ENCODE peak calls at places on chromosomes 13 and 19, in seven cellular contexts. One of them, this sample, is unnamed.

GRCh38 chr19:17841810-17842662 is 5.7 kb downstream of the JAK3 start:
- DNase-seq in germinal center: peak; percentile 45
- DNase-seq in putamen: no peak
- DNase-seq in posterior cingulate gyrus: peak; percentile 34
- DNase-seq in Jurkat, Clone E6-1: no peak
- DNase-seq in T-helper 9 cell: peak; percentile 25
- DNase-seq in midbrain: peak; percentile 21
- DNase-seq in this sample: peak; percentile 95

GRCh38 chr19:46728693-46729339 is 11.9 kb upstream of the PRKD2 start:
- DNase-seq in germinal center: peak; percentile 87
- DNase-seq in putamen: peak; percentile 43
- DNase-seq in posterior cingulate gyrus: peak; percentile 72
- DNase-seq in Jurkat, Clone E6-1: no peak
- DNase-seq in T-helper 9 cell: peak; percentile 88
- DNase-seq in midbrain: peak; percentile 38
- DNase-seq in this sample: no peak

GRCh38 chr13:49086711-49087110 is 111.0 kb downstream of the FNDC3A start:
- DNase-seq in germinal center: no peak
- DNase-seq in putamen: peak; percentile 39
- DNase-seq in posterior cingulate gyrus: no peak
- DNase-seq in Jurkat, Clone E6-1: no peak
- DNase-seq in T-helper 9 cell: no peak
- DNase-seq in midbrain: no peak
- DNase-seq in this sample: no peak

GRCh38 chr19:41537789-41538188 is 38.2 kb upstream of the CEACAM21 start:
- DNase-seq in germinal center: no peak
- DNase-seq in putamen: no peak
- DNase-seq in posterior cingulate gyrus: no peak
- DNase-seq in Jurkat, Clone E6-1: no peak
- DNase-seq in T-helper 9 cell: no peak
- DNase-seq in midbrain: no peak
- DNase-seq in this sample: no peak

GRCh38 chr13:110885966-110886365 is 28.9 kb downstream of the ANKRD10 start:
- DNase-seq in germinal center: no peak
- DNase-seq in putamen: no peak
- DNase-seq in posterior cingulate gyrus: no peak
- DNase-seq in Jurkat, Clone E6-1: no peak
- DNase-seq in T-helper 9 cell: no peak
- DNase-seq in midbrain: no peak
- DNase-seq in this sample: no peak

GRCh38 chr13:110387451-110388140 is 80.5 kb downstream of the COL4A2 start:
- DNase-seq in germinal center: no peak
- DNase-seq in putamen: no peak
- DNase-seq in posterior cingulate gyrus: no peak
- DNase-seq in Jurkat, Clone E6-1: no peak
- DNase-seq in T-helper 9 cell: no peak
- DNase-seq in midbrain: no peak
- DNase-seq in this sample: no peak

GRCh38 chr13:36857273-36857672 is 38.3 kb downstream of the RFXAP start:
- DNase-seq in germinal center: no peak
- DNase-seq in putamen: no peak
- DNase-seq in posterior cingulate gyrus: no peak
- DNase-seq in Jurkat, Clone E6-1: no peak
- DNase-seq in T-helper 9 cell: no peak
- DNase-seq in midbrain: no peak
- DNase-seq in this sample: no peak

GRCh38 chr19:56258272-56258671 is 14.3 kb upstream of the EDDM13 start:
- DNase-seq in germinal center: no peak
- DNase-seq in putamen: no peak
- DNase-seq in posterior cingulate gyrus: no peak
- DNase-seq in Jurkat, Clone E6-1: no peak
- DNase-seq in T-helper 9 cell: no peak
- DNase-seq in midbrain: no peak
- DNase-seq in this sample: no peak

GRCh38 chr19:45283443-45284033 is 32.5 kb downstream of the MARK4 start:
- DNase-seq in germinal center: no peak
- DNase-seq in putamen: no peak
- DNase-seq in posterior cingulate gyrus: no peak
- DNase-seq in Jurkat, Clone E6-1: no peak
- DNase-seq in T-helper 9 cell: no peak
- DNase-seq in midbrain: no peak
- DNase-seq in this sample: no peak

GRCh38 chr13:77919351-77920294 is 992 bp upstream of the EDNRB start:
- DNase-seq in germinal center: no peak
- DNase-seq in putamen: peak; percentile 31
- DNase-seq in posterior cingulate gyrus: no peak
- DNase-seq in Jurkat, Clone E6-1: no peak
- DNase-seq in T-helper 9 cell: no peak
- DNase-seq in midbrain: peak; percentile 53
- DNase-seq in this sample: peak; percentile 11

GRCh38 chr19:377801-378581 is 31.0 kb downstream of the C2CD4C start:
- DNase-seq in germinal center: no peak
- DNase-seq in putamen: no peak
- DNase-seq in posterior cingulate gyrus: no peak
- DNase-seq in Jurkat, Clone E6-1: no peak
- DNase-seq in T-helper 9 cell: no peak
- DNase-seq in midbrain: no peak
- DNase-seq in this sample: no peak

GRCh38 chr13:76879876-76880270 is 6.3 kb downstream of the KCTD12 start:
- DNase-seq in germinal center: no peak
- DNase-seq in putamen: no peak
- DNase-seq in posterior cingulate gyrus: no peak
- DNase-seq in Jurkat, Clone E6-1: no peak
- DNase-seq in T-helper 9 cell: no peak
- DNase-seq in midbrain: no peak
- DNase-seq in this sample: peak; percentile 27

GRCh38 chr19:48558018-48558684 is 6.2 kb downstream of the SULT2B1 start:
- DNase-seq in germinal center: no peak
- DNase-seq in putamen: no peak
- DNase-seq in posterior cingulate gyrus: no peak
- DNase-seq in Jurkat, Clone E6-1: no peak
- DNase-seq in T-helper 9 cell: no peak
- DNase-seq in midbrain: no peak
- DNase-seq in this sample: no peak

GRCh38 chr13:40973409-40973808 is 45.7 kb downstream of the ELF1 start:
- DNase-seq in germinal center: no peak
- DNase-seq in putamen: no peak
- DNase-seq in posterior cingulate gyrus: no peak
- DNase-seq in Jurkat, Clone E6-1: no peak
- DNase-seq in T-helper 9 cell: no peak
- DNase-seq in midbrain: no peak
- DNase-seq in this sample: no peak

GRCh38 chr13:113418722-113419049 is 34.6 kb downstream of the ADPRHL1 start:
- DNase-seq in germinal center: no peak
- DNase-seq in putamen: no peak
- DNase-seq in posterior cingulate gyrus: no peak
- DNase-seq in Jurkat, Clone E6-1: no peak
- DNase-seq in T-helper 9 cell: no peak
- DNase-seq in midbrain: no peak
- DNase-seq in this sample: no peak

GRCh38 chr13:113544896-113545295 is 39.7 kb upstream of the TFDP1 start:
- DNase-seq in germinal center: no peak
- DNase-seq in putamen: no peak
- DNase-seq in posterior cingulate gyrus: no peak
- DNase-seq in Jurkat, Clone E6-1: no peak
- DNase-seq in T-helper 9 cell: no peak
- DNase-seq in midbrain: no peak
- DNase-seq in this sample: no peak

GRCh38 chr13:50119593-50119992 is 104.3 kb downstream of the KCNRG start:
- DNase-seq in germinal center: no peak
- DNase-seq in putamen: no peak
- DNase-seq in posterior cingulate gyrus: no peak
- DNase-seq in Jurkat, Clone E6-1: no peak
- DNase-seq in T-helper 9 cell: no peak
- DNase-seq in midbrain: no peak
- DNase-seq in this sample: no peak

GRCh38 chr19:18972301-18972831 is 31.3 kb upstream of the HOMER3 start:
- DNase-seq in germinal center: no peak
- DNase-seq in putamen: no peak
- DNase-seq in posterior cingulate gyrus: no peak
- DNase-seq in Jurkat, Clone E6-1: no peak
- DNase-seq in T-helper 9 cell: no peak
- DNase-seq in midbrain: no peak
- DNase-seq in this sample: no peak

This sample was measured in cerebellum.